ENCODE peak calls at places on chromosomes 7 and 10, in ten cellular contexts. N, D, I, E, Q, U, A, O, F and T are unnamed samples.

GRCh38 chr7:17822557-17823173 is 117.6 kb downstream of the SNX13 start:
- DNase-seq in N (no peak), D (no peak), I (no peak), E (no peak), Q (no peak), U (no peak), A (no peak), O (no peak), F (no peak), T (no peak)

GRCh38 chr10:87671416-87671815 is 11.7 kb downstream of the PAPSS2 start:
- DNase-seq in N (no peak), D (no peak), I (no peak), E (no peak), Q (no peak), U (no peak), A (no peak), O (peak), F (no peak), T (no peak)

GRCh38 chr7:157576415-157576814 is 239.6 kb downstream of the DNAJB6 start:
- DNase-seq in N (peak), D (no peak), I (peak), E (no peak), Q (no peak), U (no peak), A (peak), O (no peak), F (peak), T (peak)

GRCh38 chr7:27245124-27245797 is 2.7 kb downstream of the EVX1 start:
- DNase-seq in N (no peak), D (no peak), I (no peak), E (no peak), Q (no peak), U (no peak), A (no peak), O (no peak), F (no peak), T (no peak)

GRCh38 chr10:84763965-84764364 is 435.6 kb downstream of the CCSER2 start:
- DNase-seq in N (no peak), D (no peak), I (no peak), E (no peak), Q (no peak), U (no peak), A (no peak), O (no peak), F (no peak), T (no peak)

GRCh38 chr10:4686644-4686996 is 139.4 kb upstream of the AKR1E2 start:
- DNase-seq in N (no peak), D (no peak), I (peak), E (no peak), Q (no peak), U (no peak), A (no peak), O (peak), F (no peak), T (no peak)

GRCh38 chr7:112748381-112748780 is 41.8 kb downstream of the TMEM168 start:
- DNase-seq in N (no peak), D (no peak), I (no peak), E (no peak), Q (no peak), U (no peak), A (no peak), O (peak), F (no peak), T (no peak)

GRCh38 chr10:132308588-132309451 is 1.1 kb upstream of the STK32C start:
- DNase-seq in N (no peak), D (no peak), I (no peak), E (peak), Q (peak), U (no peak), A (no peak), O (no peak), F (no peak), T (no peak)

GRCh38 chr10:93719901-93720300 is 17.5 kb upstream of the FRA10AC1 start:
- DNase-seq in N (no peak), D (no peak), I (no peak), E (no peak), Q (no peak), U (no peak), A (no peak), O (no peak), F (no peak), T (no peak)

GRCh38 chr10:78310481-78311080 is 276.9 kb downstream of the RPS24 start:
- DNase-seq in N (peak), D (no peak), I (no peak), E (no peak), Q (no peak), U (no peak), A (no peak), O (no peak), F (no peak), T (no peak)

GRCh38 chr10:28644647-28645046 is 32.7 kb upstream of the BAMBI start:
- DNase-seq in N (no peak), D (no peak), I (no peak), E (no peak), Q (no peak), U (peak), A (no peak), O (no peak), F (no peak), T (no peak)

GRCh38 chr10:70510904-70511303 is 32.3 kb downstream of the PALD1 start:
- DNase-seq in N (no peak), D (no peak), I (no peak), E (no peak), Q (no peak), U (no peak), A (no peak), O (no peak), F (no peak), T (no peak)

GRCh38 chr10:3131098-3131497 is 41.5 kb downstream of the PITRM1 start:
- DNase-seq in N (no peak), D (no peak), I (no peak), E (no peak), Q (no peak), U (no peak), A (no peak), O (no peak), F (no peak), T (no peak)

GRCh38 chr10:27679996-27680395 is 65.6 kb downstream of the MKX start:
- DNase-seq in N (no peak), D (no peak), I (no peak), E (no peak), Q (no peak), U (no peak), A (no peak), O (peak), F (no peak), T (no peak)

GRCh38 chr10:42926831-42927230 is 144.2 kb downstream of the BMS1 start:
- DNase-seq in N (no peak), D (no peak), I (no peak), E (no peak), Q (no peak), U (peak), A (no peak), O (peak), F (no peak), T (no peak)

GRCh38 chr10:5079836-5080235 is 14.4 kb upstream of the AKR1C3 start:
- DNase-seq in N (no peak), D (no peak), I (no peak), E (no peak), Q (no peak), U (no peak), A (no peak), O (no peak), F (no peak), T (no peak)

GRCh38 chr10:22229756-22230330 is 12.0 kb upstream of the EBLN1 start:
- DNase-seq in N (no peak), D (no peak), I (no peak), E (no peak), Q (no peak), U (no peak), A (no peak), O (peak), F (no peak), T (no peak)

GRCh38 chr10:86857097-86857825 is 100.2 kb downstream of the MMRN2 start:
- DNase-seq in N (no peak), D (no peak), I (no peak), E (no peak), Q (no peak), U (peak), A (no peak), O (peak), F (no peak), T (no peak)

GRCh38 chr10:126685756-126686155 is 15.3 kb upstream of the C10orf90 start:
- DNase-seq in N (no peak), D (no peak), I (no peak), E (no peak), Q (no peak), U (no peak), A (no peak), O (no peak), F (no peak), T (no peak)